ENCODE peak calls at places on chromosomes 7 and 10, in six cellular contexts. N is GM23338, V is esophagus muscularis mucosa, K is H1, Z is stomach, J is suprapubic skin. P is an unnamed sample.
A peak's percentile ranks its signal among the peaks of the same experiment; 100 is the strongest.

GRCh38 chr10:116704926-116705325 is 37.4 kb downstream of the HSPA12A start:
- DNase-seq in N (no peak), V (no peak), K (no peak), Z (peak; percentile 62), J (no peak), P (no peak)

GRCh38 chr7:138036135-138036534 is 34.2 kb upstream of the CREB3L2 start:
- DNase-seq in N (peak; percentile 55), V (no peak), K (no peak), Z (no peak), J (no peak), P (no peak)

GRCh38 chr10:86871563-86872183 is 85.7 kb downstream of the MMRN2 start:
- DNase-seq in N (peak; percentile 90), V (no peak), K (no peak), Z (no peak), J (no peak), P (peak; percentile 49)

GRCh38 chr7:150830957-150831356 is 21.4 kb upstream of the AOC1 start:
- DNase-seq in N (no peak), V (peak; percentile 45), K (no peak), Z (no peak), J (no peak), P (no peak)

GRCh38 chr10:118251791-118252190 is 90.3 kb downstream of the FAM204A start:
- DNase-seq in N (no peak), V (no peak), K (no peak), Z (no peak), J (no peak), P (no peak)

GRCh38 chr7:130210181-130210935 is 2.7 kb downstream of the SSMEM1 start:
- DNase-seq in N (no peak), V (no peak), K (no peak), Z (no peak), J (no peak), P (no peak)

GRCh38 chr7:69932034-69932628 is 333.9 kb downstream of the AUTS2 start:
- DNase-seq in N (peak; percentile 58), V (no peak), K (no peak), Z (no peak), J (no peak), P (no peak)

GRCh38 chr10:84665883-84666463 is 337.6 kb downstream of the CCSER2 start:
- DNase-seq in N (peak; percentile 88), V (no peak), K (peak; percentile 61), Z (no peak), J (no peak), P (no peak)

GRCh38 chr10:119657725-119658124 is 6.5 kb downstream of the BAG3 start:
- DNase-seq in N (no peak), V (no peak), K (no peak), Z (no peak), J (no peak), P (no peak)

GRCh38 chr10:133062085-133062484 is 25.6 kb upstream of the ADGRA1 start:
- DNase-seq in N (no peak), V (no peak), K (no peak), Z (no peak), J (no peak), P (peak; percentile 65)

GRCh38 chr10:118958984-118959916 is 70.3 kb upstream of the NANOS1 start:
- DNase-seq in N (no peak), V (no peak), K (no peak), Z (peak; percentile 75), J (peak; percentile 26), P (peak; percentile 82)

GRCh38 chr10:69836728-69837025 is 35.0 kb downstream of the COL13A1 start:
- DNase-seq in N (no peak), V (no peak), K (no peak), Z (no peak), J (no peak), P (no peak)

GRCh38 chr7:16787141-16787540 is 17.7 kb downstream of the AGR2 start:
- DNase-seq in N (no peak), V (no peak), K (no peak), Z (no peak), J (no peak), P (no peak)

GRCh38 chr10:79933961-79934360 is 14.9 kb downstream of the SFTPD start:
- DNase-seq in N (no peak), V (no peak), K (no peak), Z (no peak), J (no peak), P (no peak)

GRCh38 chr7:149625947-149626392 is 128.4 kb upstream of the ZNF746 start:
- DNase-seq in N (no peak), V (no peak), K (no peak), Z (no peak), J (no peak), P (no peak)

GRCh38 chr7:139457153-139457946 is 26.1 kb downstream of the KLRG2 start:
- DNase-seq in N (no peak), V (no peak), K (no peak), Z (no peak), J (no peak), P (no peak)

GRCh38 chr7:107387077-107387476 is 82.8 kb upstream of the GPR22 start:
- DNase-seq in N (peak; percentile 64), V (no peak), K (no peak), Z (no peak), J (no peak), P (peak; percentile 35)

GRCh38 chr7:96649981-96650380 is 59.7 kb downstream of the SEM1 start:
- DNase-seq in N (no peak), V (no peak), K (no peak), Z (no peak), J (no peak), P (no peak)

GRCh38 chr7:157499121-157499834 is 162.5 kb downstream of the DNAJB6 start:
- DNase-seq in N (no peak), V (no peak), K (no peak), Z (peak; percentile 4), J (peak; percentile 21), P (peak; percentile 56)

GRCh38 chr7:44079221-44080021 is 2.9 kb downstream of the POLM start:
- DNase-seq in N (no peak), V (no peak), K (no peak), Z (no peak), J (no peak), P (no peak)

GRCh38 chr10:98446656-98447221 is at the start of gene HPS1:
- DNase-seq in N (peak; percentile 73), V (peak; percentile 94), K (no peak), Z (peak; percentile 82), J (peak; percentile 84), P (peak; percentile 83)

GRCh38 chr10:123562387-123562786 is 103.8 kb upstream of the GPR26 start:
- DNase-seq in N (no peak), V (no peak), K (no peak), Z (no peak), J (peak; percentile 10), P (no peak)

GRCh38 chr7:63044721-63045120 is 953.9 kb upstream of the ZNF722 start:
- DNase-seq in N (no peak), V (no peak), K (no peak), Z (no peak), J (no peak), P (no peak)

GRCh38 chr10:13528875-13529713 is at the start of gene BEND7:
- DNase-seq in N (peak; percentile 48), V (no peak), K (no peak), Z (peak; percentile 60), J (no peak), P (peak; percentile 91)

DNA sequence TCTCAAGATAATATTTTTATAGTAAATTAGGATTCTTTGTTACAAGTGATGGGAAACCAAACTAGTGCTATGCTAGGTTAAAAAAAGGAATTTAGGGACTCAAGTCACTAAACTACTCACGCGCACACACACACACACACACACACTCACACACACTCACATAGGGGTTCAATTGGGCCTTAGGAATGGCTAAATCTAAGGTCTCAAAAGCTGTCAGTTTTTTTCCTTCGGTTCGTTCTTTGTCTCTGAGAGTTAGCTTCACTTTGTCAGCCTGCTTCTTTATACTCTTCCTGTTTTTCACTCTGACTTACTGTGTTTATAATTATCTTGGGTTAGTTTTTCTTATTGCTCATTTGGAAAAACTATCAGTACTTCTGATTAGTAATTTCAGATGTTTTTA is 138.9 kb downstream of the ADK start:
- DNase-seq in N (no peak), V (no peak), K (no peak), Z (no peak), J (no peak), P (no peak)
- H3K4me1 ChIP-seq in N (no peaks in the 10 kb centered on the region), V (peaks cover 36% of the 10 kb centered on the region), K (no peaks in the 10 kb centered on the region), Z (peaks cover 31% of the 10 kb centered on the region), J (peaks cover 21% of the 10 kb centered on the region), P (peaks cover 9% of the 10 kb centered on the region)

GRCh38 chr7:5597772-5598171 is 174.1 kb upstream of the TNRC18 start:
- DNase-seq in N (no peak), V (no peak), K (no peak), Z (no peak), J (no peak), P (no peak)
- TF ChIP-seq POLR2AphosphoS5 in N (no peak), V (no peak), K (no peak), Z (no peak), J (no peak), P (no peak)

DNA sequence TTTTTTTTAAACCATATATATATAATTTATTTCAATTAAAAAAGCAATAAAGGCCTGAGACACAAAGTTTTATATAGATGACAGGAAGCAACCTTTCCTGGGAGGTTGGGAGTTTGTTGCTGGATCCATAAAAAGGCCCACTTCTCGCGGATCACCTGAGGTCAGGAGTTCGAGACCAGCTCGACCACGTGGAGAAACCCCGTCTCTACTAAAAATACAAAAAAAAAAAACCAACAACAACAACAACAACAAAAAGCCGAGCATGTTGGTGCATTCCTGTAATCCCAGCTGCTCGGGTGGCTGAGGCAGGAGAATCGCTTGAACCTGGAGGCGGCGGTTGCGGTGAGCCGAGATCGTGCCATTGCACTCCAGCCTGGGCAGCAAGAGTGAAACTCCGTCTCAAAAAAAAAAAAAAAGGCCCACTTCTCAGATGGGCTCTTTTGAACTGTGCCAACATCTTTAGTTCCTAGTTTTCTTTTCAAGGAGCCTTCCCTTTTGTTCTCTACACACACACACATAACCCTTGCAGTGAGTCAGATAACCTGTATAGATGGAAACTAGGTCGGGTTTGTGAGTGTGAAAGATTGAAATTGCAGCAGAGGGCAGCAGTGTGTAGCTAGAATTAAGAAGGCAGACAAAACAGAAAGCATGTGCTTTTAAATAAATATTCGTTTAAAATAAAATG is 1.2 kb upstream of the SMNDC1 start:
- DNase-seq in N (peak; percentile 82), V (no peak), K (no peak), Z (peak; percentile 56), J (no peak), P (peak; percentile 52)
- H3K4me1 ChIP-seq in N (no peaks in the 10 kb centered on the region), V (peaks cover 42% of the 10 kb centered on the region), K (no peaks in the 10 kb centered on the region), Z (peaks cover 42% of the 10 kb centered on the region), J (peaks cover 42% of the 10 kb centered on the region), P (peaks cover 41% of the 10 kb centered on the region)

GRCh38 chr7:122298618-122299017 is 5.9 kb downstream of the FEZF1 start:
- DNase-seq in N (no peak), V (no peak), K (no peak), Z (no peak), J (no peak), P (no peak)
- TF ChIP-seq POLR2AphosphoS5 in N (no peak), V (no peak), K (no peak), Z (no peak), J (no peak), P (no peak)